ENCODE peak calls at places on chromosomes 12 and 14, in four cellular contexts. O is GM12891, J is K562, T is GM12878. C is an unnamed sample.

GRCh38 chr14:100328495-100329163 is 5.5 kb downstream of the SLC25A47 start:
- DNase-seq in O (no peak), J (no peak), T (no peak), C (no peak)

GRCh38 chr12:41045509-41045908 is 142.6 kb upstream of the PDZRN4 start:
- DNase-seq in O (no peak), J (no peak), T (no peak), C (no peak)

GRCh38 chr14:26199096-26199495 is 398.7 kb downstream of the NOVA1 start:
- DNase-seq in O (no peak), J (no peak), T (no peak), C (no peak)

GRCh38 chr12:7729683-7730195 is 17.4 kb downstream of the CLEC4C start:
- DNase-seq in O (no peak), J (no peak), T (no peak), C (no peak)

GRCh38 chr14:50804181-50804721 is 26.7 kb downstream of the NIN start:
- DNase-seq in O (no peak), J (no peak), T (no peak), C (no peak)

GRCh38 chr12:3881208-3881980 is 8.2 kb upstream of the PARP11 start:
- DNase-seq in O (no peak), J (no peak), T (no peak), C (no peak)

GRCh38 chr12:31749024-31749704 is 20.3 kb upstream of the AMN1 start:
- DNase-seq in O (peak), J (peak), T (peak), C (peak)

GRCh38 chr12:113361574-113362370 is 3.4 kb downstream of the PLBD2 start:
- DNase-seq in O (no peak), J (no peak), T (no peak), C (no peak)

GRCh38 chr12:89707623-89707991 is 1.0 kb downstream of the ATP2B1 start:
- DNase-seq in O (no peak), J (peak), T (no peak), C (peak)

GRCh38 chr12:64125913-64126312 is 96.2 kb downstream of the KICS2 start:
- DNase-seq in O (no peak), J (no peak), T (no peak), C (no peak)

GRCh38 chr14:33457021-33457420 is 493.9 kb downstream of the EGLN3 start:
- DNase-seq in O (no peak), J (no peak), T (no peak), C (no peak)

GRCh38 chr12:4286228-4286627 is 12.7 kb downstream of the CCND2 start:
- DNase-seq in O (no peak), J (no peak), T (no peak), C (no peak)

GRCh38 chr14:59208224-59208814 is 19.9 kb downstream of the DAAM1 start:
- DNase-seq in O (no peak), J (peak), T (peak), C (no peak)

GRCh38 chr14:100065942-100066574 is 836 bp downstream of the EVL start:
- DNase-seq in O (no peak), J (no peak), T (peak), C (peak)

GRCh38 chr14:25050494-25051170 is 685 bp upstream of the STXBP6 start:
- DNase-seq in O (no peak), J (no peak), T (no peak), C (no peak)

GRCh38 chr14:76936483-76936882 is 92.0 kb downstream of the IRF2BPL start:
- DNase-seq in O (no peak), J (no peak), T (no peak), C (no peak)

GRCh38 chr12:68227356-68227755 is 1.7 kb upstream of the IL26 start:
- DNase-seq in O (no peak), J (no peak), T (no peak), C (no peak)

GRCh38 chr14:56138987-56139386 is 20.8 kb downstream of the PELI2 start:
- DNase-seq in O (no peak), J (no peak), T (no peak), C (no peak)

GRCh38 chr14:75711134-75711795 is 50.2 kb downstream of the TTLL5 start:
- DNase-seq in O (peak), J (peak), T (no peak), C (peak)

GRCh38 chr12:49055978-49056754 is 4.4 kb downstream of the KMT2D start:
- DNase-seq in O (peak), J (peak), T (peak), C (peak)

GRCh38 chr12:114508529-114509129 is 102.7 kb upstream of the TBX5 start:
- DNase-seq in O (peak), J (peak), T (peak), C (peak)

GRCh38 chr12:128966411-128966810 is 113.1 kb downstream of the GLT1D1 start:
- DNase-seq in O (no peak), J (no peak), T (no peak), C (peak)

GRCh38 chr14:92850492-92850891 is 56.4 kb downstream of the GOLGA5 start:
- DNase-seq in O (no peak), J (no peak), T (no peak), C (no peak)

GRCh38 chr12:104073699-104074098 is 9.4 kb downstream of the HCFC2 start:
- DNase-seq in O (no peak), J (no peak), T (no peak), C (no peak)

GRCh38 chr14:101731187-101732080 is 30.1 kb upstream of the PPP2R5C start:
- DNase-seq in O (no peak), J (peak), T (peak), C (peak)

GRCh38 chr14:75164809-75165208 is 11.6 kb downstream of the TMED10 start:
- DNase-seq in O (no peak), J (no peak), T (no peak), C (no peak)

GRCh38 chr12:124655317-124656213 is 88.2 kb upstream of the NCOR2 start:
- DNase-seq in O (no peak), J (no peak), T (no peak), C (no peak)

GRCh38 chr12:110234197-110235154 is 46.6 kb upstream of the ATP2A2 start:
- DNase-seq in O (no peak), J (no peak), T (no peak), C (peak)

GRCh38 chr12:98997-99396 is 32.4 kb downstream of the IQSEC3 start:
- DNase-seq in O (no peak), J (peak), T (no peak), C (no peak)

DNA sequence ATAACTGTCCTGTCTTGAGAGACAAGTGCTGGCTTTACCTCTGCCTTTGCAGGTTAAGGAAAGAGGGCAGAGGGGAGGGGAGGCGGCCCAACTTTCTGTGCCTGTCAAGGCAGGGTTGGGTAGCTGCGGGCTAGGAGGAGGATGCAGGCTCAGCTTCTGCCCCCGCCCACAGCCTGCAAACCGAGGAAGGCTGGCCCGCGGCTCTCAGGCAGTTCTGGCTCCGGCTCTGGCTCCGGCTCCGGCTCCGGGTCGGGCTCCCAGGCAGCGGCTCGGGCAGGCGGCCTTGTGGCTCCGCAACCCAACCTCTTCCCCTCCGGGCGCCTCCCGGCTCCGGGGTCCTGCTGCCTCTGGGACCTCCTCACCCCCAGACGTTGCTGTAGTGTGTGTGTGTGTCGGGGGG is 92.9 kb downstream of the TMEM30B start:
- DNase-seq in O (no peak), J (no peak), T (no peak), C (no peak)
- TF ChIP-seq SPI1 in O (no peak), J (no peak), T (no peak), C (no peak)

GRCh38 chr12:120323772-120324171 is 3.8 kb downstream of the PLA2G1B start:
- DNase-seq in O (no peak), J (no peak), T (no peak), C (no peak)
- TF ChIP-seq SPI1 in O (no peak), J (no peak), T (no peak), C (no peak)

DNA sequence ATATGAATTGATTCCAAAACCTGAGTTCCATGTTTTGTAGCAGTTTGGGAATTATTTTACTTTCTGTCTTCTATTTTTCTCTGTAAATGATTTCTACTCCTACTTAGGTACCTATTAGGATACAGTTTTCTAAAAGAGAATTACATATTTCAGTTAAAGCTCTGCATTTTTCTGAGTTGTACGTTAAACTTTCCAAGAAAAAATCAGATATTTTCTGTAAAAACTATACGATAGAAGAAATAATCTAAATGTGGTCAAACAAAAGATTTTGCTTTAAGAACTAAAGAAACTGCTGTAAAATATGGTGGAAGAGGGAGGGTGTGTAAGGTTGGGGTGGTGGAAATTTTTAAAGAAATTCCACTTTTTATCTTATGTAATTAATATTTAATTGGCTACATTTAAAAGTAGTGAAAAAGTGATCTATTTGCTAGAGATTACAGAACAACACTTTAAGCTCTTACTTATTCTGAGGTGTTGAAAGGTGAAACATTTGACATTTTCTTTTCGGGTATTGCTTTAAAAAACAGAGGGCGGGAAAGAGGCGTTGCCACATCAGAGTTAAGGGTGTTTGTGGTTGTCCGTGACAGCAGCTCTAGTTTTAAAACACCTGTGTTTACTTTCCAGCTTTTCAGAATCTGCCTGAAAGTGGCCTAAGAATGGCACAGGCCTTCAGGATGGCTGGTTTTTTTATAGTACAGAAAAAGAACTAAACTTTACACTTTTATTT is 187.3 kb downstream of the MIPOL1 start:
- DNase-seq in O (no peak), J (no peak), T (no peak), C (no peak)
- TF ChIP-seq SPI1 in O (no peak), J (no peak), T (no peak), C (no peak)

DNA sequence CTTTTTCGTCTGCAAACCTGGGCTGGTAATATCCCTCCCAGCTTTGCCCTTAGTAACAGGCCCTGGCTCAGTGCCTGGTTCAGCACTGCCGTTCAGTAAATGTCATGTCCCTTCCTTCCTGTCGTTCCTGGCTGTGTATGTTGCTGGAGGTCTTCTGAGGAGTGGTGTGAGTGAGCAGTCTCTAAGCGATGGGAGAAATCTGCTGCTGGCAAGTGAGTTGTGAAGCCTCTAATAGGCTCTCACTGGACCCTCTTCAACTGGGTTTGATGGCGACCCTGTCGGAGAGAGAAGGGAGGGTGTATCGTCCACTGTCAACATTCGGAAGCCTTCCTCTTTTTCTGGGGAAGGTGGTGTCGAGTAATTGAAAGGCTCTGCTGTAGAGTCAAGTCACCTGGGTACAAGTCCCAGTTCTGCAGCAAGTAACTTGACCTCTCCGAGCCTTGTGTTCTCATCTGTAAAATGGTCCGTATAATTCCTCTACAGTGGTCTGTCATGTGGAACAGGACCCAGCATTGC is 62.8 kb downstream of the HRK start:
- DNase-seq in O (no peak), J (no peak), T (no peak), C (no peak)
- TF ChIP-seq SPI1 in O (peak), J (peak), T (peak), C (peak)

GRCh38 chr14:103113303-103113702 is 10.0 kb upstream of the TNFAIP2 start:
- DNase-seq in O (no peak), J (no peak), T (no peak), C (no peak)

GRCh38 chr14:103118019-103118662 is 5.1 kb upstream of the TNFAIP2 start:
- DNase-seq in O (no peak), J (no peak), T (no peak), C (peak)

GRCh38 chr14:103116645-103117044 is 6.6 kb upstream of the TNFAIP2 start:
- DNase-seq in O (no peak), J (no peak), T (no peak), C (no peak)

GRCh38 chr14:103113774-103114173 is 9.5 kb upstream of the TNFAIP2 start:
- DNase-seq in O (no peak), J (no peak), T (no peak), C (no peak)

GRCh38 chr14:103115845-103116572 is 7.3 kb upstream of the TNFAIP2 start:
- DNase-seq in O (no peak), J (no peak), T (no peak), C (no peak)
- TF ChIP-seq SPI1 in O (no peak), J (no peak), T (no peak), C (no peak)

DNA sequence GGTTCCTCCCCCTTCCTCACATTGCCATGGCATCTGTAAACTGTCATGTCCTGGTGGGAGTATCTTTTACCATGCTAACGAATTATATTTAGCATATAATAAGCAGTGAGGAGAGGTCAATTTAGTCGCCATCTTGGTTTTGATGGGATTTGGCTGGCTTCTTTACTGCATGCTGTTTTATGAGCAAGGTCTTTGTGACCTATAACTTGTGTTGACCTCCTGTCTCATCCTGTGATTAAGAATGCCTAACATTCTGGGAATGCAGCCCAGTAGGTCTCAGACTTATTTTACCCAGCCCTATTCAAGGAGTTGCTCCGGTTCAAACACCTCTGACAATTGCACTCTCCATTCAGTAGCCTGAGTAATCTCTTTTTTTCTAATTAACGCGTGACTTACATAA is 2.1 kb upstream of the EIF4B start:
- DNase-seq in O (no peak), J (no peak), T (no peak), C (no peak)
- TF ChIP-seq SPI1 in O (no peak), J (no peak), T (no peak), C (no peak)

GRCh38 chr12:100554608-100555077 is 18.8 kb upstream of the GAS2L3 start:
- DNase-seq in O (no peak), J (peak), T (no peak), C (peak)
- TF ChIP-seq SPI1 in O (no peak), J (no peak), T (no peak), C (no peak)

DNA sequence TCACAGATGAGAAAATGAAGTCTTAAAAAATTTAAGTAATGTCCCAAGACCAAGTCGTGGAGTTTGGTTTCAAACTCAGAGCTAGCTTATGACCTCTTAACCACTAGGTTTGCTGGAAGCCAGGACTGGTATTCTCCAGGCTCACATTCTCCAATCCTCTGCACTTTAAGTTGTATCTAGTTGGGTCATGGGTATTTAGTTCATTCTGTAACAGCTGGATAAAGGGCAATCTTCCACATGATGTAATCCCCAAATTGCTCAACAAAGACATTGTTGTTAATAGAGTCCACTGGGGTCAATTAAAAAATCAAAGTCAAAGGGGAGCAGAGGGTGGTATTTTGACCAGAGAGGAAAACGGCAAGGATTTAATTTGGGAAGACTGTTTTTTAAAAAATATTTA is 17.8 kb upstream of the GAS2L3 start:
- DNase-seq in O (no peak), J (no peak), T (no peak), C (no peak)
- TF ChIP-seq SPI1 in O (no peak), J (no peak), T (no peak), C (no peak)

DNA sequence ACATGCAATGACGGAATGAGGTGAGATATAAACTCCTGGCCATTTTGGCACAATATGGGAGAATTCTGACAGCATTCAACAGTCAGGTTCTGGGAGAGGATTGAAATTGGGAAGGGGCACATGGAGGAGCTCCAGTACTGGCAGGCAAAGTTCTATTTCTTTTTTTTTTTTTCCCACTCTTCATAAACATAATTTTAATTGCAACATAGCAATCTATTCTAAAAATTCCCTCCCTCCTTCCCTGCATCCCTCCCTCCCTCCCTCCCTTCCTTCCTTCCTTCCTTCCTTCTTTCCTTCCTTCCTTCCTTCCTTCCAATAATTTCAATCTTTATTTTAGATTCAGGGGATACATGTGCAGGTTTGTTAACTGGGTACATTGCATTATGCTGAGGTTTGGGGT is 93.2 kb downstream of the PTCSC3 start:
- DNase-seq in O (no peak), J (no peak), T (no peak), C (no peak)
- TF ChIP-seq SPI1 in O (no peak), J (no peak), T (no peak), C (no peak)

GRCh38 chr12:121009744-121010143 is 6.5 kb downstream of the C12orf43 start:
- DNase-seq in O (no peak), J (no peak), T (no peak), C (no peak)
- TF ChIP-seq SPI1 in O (no peak), J (no peak), T (no peak), C (no peak)